ENCODE peak calls at places on chromosomes 6 and 20, in six cellular contexts. C is IMR-90, I is H1, R is neuronal stem cell, V is mesendoderm, F is mesenchymal stem cell. M is an unnamed sample.

GRCh38 chr6:106279179-106279578 is 46.4 kb downstream of the ATG5 start:
- DNase-seq in I (no peak), R (no peak), V (no peak), C (peak; percentile 35), F (peak; percentile 85), M (no peak)

GRCh38 chr20:62804632-62805364 is at the start of gene OGFR:
- DNase-seq in R (no peak), V (peak; percentile 54), C (peak; percentile 38), I (no peak), F (peak; percentile 61), M (peak; percentile 55)

GRCh38 chr6:42046491-42047219 is 3.7 kb upstream of the TAF8 start:
- DNase-seq in F (peak; percentile 89), I (no peak), C (peak; percentile 65), R (no peak), V (no peak), M (no peak)

GRCh38 chr20:43536041-43536816 is 22.6 kb upstream of the SGK2 start:
- DNase-seq in F (no peak), C (no peak), I (no peak), V (no peak), R (no peak), M (no peak)

GRCh38 chr6:129638055-129639019 is 71.6 kb downstream of the ARHGAP18 start:
- DNase-seq in I (no peak), C (peak; percentile 90), V (no peak), R (no peak), F (peak; percentile 75), M (no peak)

GRCh38 chr6:32945106-32945761 is 4.4 kb upstream of the HLA-DMB start:
- DNase-seq in C (peak; percentile 86), V (no peak), I (no peak), R (no peak), F (peak; percentile 71), M (no peak)

GRCh38 chr6:73515204-73516101 is 5.4 kb downstream of the EEF1A1 start:
- DNase-seq in C (peak; percentile 88), R (no peak), F (peak; percentile 89), I (no peak), V (peak; percentile 85), M (peak; percentile 45)

GRCh38 chr6:42960243-42961019 is at the start of gene GNMT:
- DNase-seq in F (peak; percentile 35), R (peak; percentile 42), I (no peak), C (no peak), V (peak; percentile 64), M (peak; percentile 91)

GRCh38 chr6:144749263-144749662 is 464.1 kb downstream of the UTRN start:
- DNase-seq in F (no peak), I (no peak), V (no peak), C (no peak), R (no peak), M (no peak)

GRCh38 chr6:44733868-44734267 is 346.4 kb downstream of the CDC5L start:
- DNase-seq in F (no peak), R (no peak), C (no peak), I (no peak), V (no peak), M (no peak)

GRCh38 chr6:8645212-8645611 is 209.9 kb upstream of the SLC35B3 start:
- DNase-seq in F (no peak), R (no peak), V (no peak), I (no peak), C (no peak), M (no peak)

GRCh38 chr6:134420638-134421181 is 102.8 kb upstream of the SGK1 start:
- DNase-seq in F (peak; percentile 89), V (peak; percentile 66), I (no peak), C (peak; percentile 90), R (no peak), M (no peak)

GRCh38 chr6:170553686-170554085 is 483 bp upstream of the TBP start:
- DNase-seq in I (no peak), F (peak; percentile 85), V (no peak), C (peak; percentile 37), R (no peak), M (no peak)

GRCh38 chr20:6228302-6228843 is 105.5 kb upstream of the FERMT1 start:
- DNase-seq in I (no peak), R (no peak), F (no peak), V (no peak), C (no peak), M (no peak)

GRCh38 chr6:410555-411395 is 19.2 kb downstream of the IRF4 start:
- DNase-seq in I (no peak), V (no peak), C (no peak), R (no peak), F (no peak), M (no peak)

GRCh38 chr6:165178056-165178455 is 131.3 kb downstream of the C6orf118 start:
- DNase-seq in V (no peak), C (no peak), I (no peak), R (no peak), F (no peak), M (no peak)

GRCh38 chr6:106125925-106126435 is 39.8 kb downstream of the PRDM1 start:
- DNase-seq in V (no peak), R (no peak), C (no peak), I (no peak), F (no peak), M (no peak)

DNA sequence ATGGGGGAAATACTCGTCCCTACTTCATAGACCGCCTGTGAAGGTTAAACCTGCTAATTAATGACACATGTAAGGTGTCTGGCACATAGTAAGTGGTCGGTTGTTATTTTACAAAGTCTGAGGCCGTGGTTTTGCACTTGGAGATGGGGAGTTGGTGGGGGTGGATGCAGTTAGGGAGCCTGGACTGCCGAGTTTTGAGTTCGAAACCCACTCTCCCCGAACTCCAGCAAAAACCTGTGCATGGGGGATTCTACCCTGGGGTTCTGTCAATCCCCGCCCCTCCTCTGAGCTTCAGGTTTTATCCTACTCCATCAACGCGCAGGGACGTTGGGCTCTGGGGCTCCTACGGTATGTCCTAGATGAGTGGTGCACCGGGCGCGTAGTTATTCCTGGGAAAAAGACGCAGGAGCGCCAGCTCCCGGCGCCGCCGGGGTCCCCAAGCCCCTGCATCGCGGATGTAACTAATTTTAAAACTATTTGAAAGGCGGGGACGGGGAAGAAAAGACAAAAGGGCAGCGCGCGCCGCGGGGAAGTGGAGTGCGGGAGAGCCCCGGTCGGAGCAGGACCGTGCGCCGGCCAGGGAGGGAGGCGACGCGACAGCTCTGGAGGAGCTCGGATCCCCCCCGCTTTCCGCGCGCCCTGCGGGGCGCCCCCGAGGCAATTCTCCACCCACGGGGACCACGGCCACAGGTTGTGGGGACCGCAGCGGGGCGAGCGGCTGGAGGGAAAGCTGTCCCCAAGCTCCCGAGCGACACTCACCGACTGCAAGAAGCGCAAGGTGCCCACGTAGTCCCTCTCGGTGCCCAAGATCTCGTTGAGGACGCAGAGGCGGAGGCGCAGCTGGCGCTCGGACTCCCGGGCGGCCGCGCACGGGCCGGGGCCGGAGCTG is 672 bp downstream of the PREX1 start:
- DNase-seq in I (no peak), V (peak; percentile 78), R (peak; percentile 49), F (peak; percentile 48), C (no peak), M (peak; percentile 54)
- H3K4me1 ChIP-seq in I (no peaks in the 10 kb centered on the region), V (peaks cover 12% of the 10 kb centered on the region), R (peaks cover 37% of the 10 kb centered on the region), F (peaks cover 28% of the 10 kb centered on the region), C (peaks cover 13% of the 10 kb centered on the region), M (no peaks in the 10 kb centered on the region)

GRCh38 chr20:33259371-33259770 is 23.6 kb downstream of the BPIFA1 start:
- DNase-seq in V (no peak), C (no peak), R (no peak), I (no peak), F (no peak), M (no peak)
- H2BK15ac ChIP-seq in V (no peak overlapping the region), C (no peak overlapping the region), R (no peak overlapping the region), I (no peak overlapping the region), F (no peak overlapping the region), M (no peak overlapping the region)

DNA sequence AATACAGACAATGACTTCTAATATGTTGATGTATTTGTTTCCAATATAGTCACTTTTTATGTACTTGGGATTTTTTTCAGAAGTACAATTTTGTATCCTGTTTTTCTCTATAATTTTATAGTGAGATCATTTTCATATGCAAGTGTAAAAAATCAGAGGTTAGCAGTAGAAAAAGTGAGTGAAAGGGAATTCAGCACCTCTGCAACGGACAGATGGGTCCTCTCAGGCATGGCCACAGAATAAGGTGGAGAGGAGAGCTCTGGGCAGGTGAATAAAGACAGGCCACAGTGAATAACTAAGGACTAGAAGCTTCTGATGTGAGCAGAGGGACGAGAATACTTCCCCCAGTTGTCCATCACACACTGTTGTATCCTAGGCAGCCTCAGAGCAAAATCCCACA is 210.1 kb upstream of the CNR1 start:
- DNase-seq in I (no peak), F (no peak), R (no peak), V (no peak), C (no peak), M (no peak)
- H3K27ac ChIP-seq in I (no peak overlapping the region), F (peak overlapping the region; percentile 68), R (no peak overlapping the region), V (no peak overlapping the region), C (no peak overlapping the region), M (no peak overlapping the region)

GRCh38 chr6:166932116-166932515 is 24.2 kb downstream of the RNASET2 start:
- DNase-seq in R (no peak), F (no peak), I (no peak), C (no peak), V (no peak), M (no peak)

GRCh38 chr6:166929534-166930189 is 26.7 kb downstream of the RNASET2 start:
- DNase-seq in I (no peak), F (no peak), V (no peak), R (no peak), C (no peak), M (no peak)

GRCh38 chr6:166932616-166933015 is 23.7 kb downstream of the RNASET2 start:
- DNase-seq in R (no peak), C (no peak), F (no peak), I (no peak), V (no peak), M (no peak)

GRCh38 chr6:166930354-166930891 is 25.9 kb downstream of the RNASET2 start:
- DNase-seq in I (no peak), R (no peak), C (no peak), F (no peak), V (no peak), M (no peak)

DNA sequence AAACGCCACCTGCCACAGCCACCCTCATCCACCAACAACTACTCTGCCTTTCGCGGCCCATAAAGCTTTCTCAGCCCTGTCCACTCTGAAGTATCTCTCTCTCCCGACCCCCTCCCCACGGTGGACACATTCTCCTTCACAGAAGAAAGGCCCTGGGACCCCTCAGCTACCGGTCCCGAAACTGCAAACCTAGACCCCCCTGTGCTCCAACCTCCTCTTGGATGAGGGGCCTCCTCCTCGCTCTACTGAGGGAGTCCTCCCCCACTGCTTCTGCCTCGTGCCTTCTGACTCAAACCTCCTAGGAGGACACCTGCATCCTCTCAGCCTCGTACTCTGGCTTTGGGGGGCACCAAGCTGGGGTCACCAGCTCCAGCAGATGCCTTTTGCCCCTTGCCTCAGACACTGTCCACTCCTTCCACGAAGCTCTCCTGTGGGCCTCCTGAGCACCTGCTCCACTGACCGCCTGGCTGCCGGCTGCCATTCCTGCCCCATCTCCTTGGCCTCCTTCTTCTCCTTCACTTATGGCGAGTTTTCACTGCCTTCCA is 24.9 kb downstream of the RNASET2 start:
- DNase-seq in I (no peak), F (no peak), C (no peak), V (no peak), R (no peak), M (no peak)
- H3K4me1 ChIP-seq in I (no peaks in the 10 kb centered on the region), F (peaks cover 2% of the 10 kb centered on the region), C (no peaks in the 10 kb centered on the region), V (no peaks in the 10 kb centered on the region), R (peaks cover 10% of the 10 kb centered on the region), M (no peaks in the 10 kb centered on the region)

M was measured in H9.